ENCODE peak calls at places on chromosomes 5 and 9, in six cellular contexts. B is stimulated activated CD4-positive, alpha-beta T cell treated with anti-CD3 and anti-CD28 coated beads, Interleukin-12 subunit alpha, Interleukin-12 subunit beta, amount 100 ng/mL, for 4 hours; U is A549; C is DMS79 treated with DMSO at 0.1 percent for 48 hours; Z is Panc1; Y is neuronal stem cell. K is an unnamed sample.

GRCh38 chr9:127822108-127822507 is 19.4 kb downstream of the FPGS start:
- DNase-seq in B (no peak), U (no peak), C (no peak), Z (no peak), Y (no peak), K (no peak)

GRCh38 chr5:36301858-36302603 is at the start of gene RANBP3L:
- DNase-seq in B (no peak), U (no peak), C (no peak), Z (no peak), Y (peak), K (peak)

GRCh38 chr9:3398232-3398648 is 127.6 kb downstream of the RFX3 start:
- DNase-seq in B (no peak), U (no peak), C (no peak), Z (no peak), Y (no peak), K (no peak)

GRCh38 chr5:134738963-134739661 is 764 bp downstream of the CAMLG start:
- DNase-seq in B (no peak), U (peak), C (peak), Z (peak), Y (peak), K (peak)

GRCh38 chr9:98962861-98963260 is 19.2 kb downstream of the COL15A1 start:
- DNase-seq in B (no peak), U (no peak), C (no peak), Z (no peak), Y (no peak), K (no peak)

GRCh38 chr9:134983094-134983493 is 65.4 kb upstream of the FCN1 start:
- DNase-seq in B (no peak), U (no peak), C (no peak), Z (peak), Y (no peak), K (no peak)

GRCh38 chr9:105449081-105449480 is 1.2 kb downstream of the FSD1L start:
- DNase-seq in B (no peak), U (no peak), C (no peak), Z (no peak), Y (no peak), K (no peak)

GRCh38 chr5:51380603-51381207 is 2.5 kb upstream of the ISL1 start:
- DNase-seq in B (no peak), U (no peak), C (peak), Z (no peak), Y (peak), K (no peak)

GRCh38 chr5:173768267-173768806 is 119.8 kb upstream of the CPEB4 start:
- DNase-seq in B (no peak), U (no peak), C (no peak), Z (no peak), Y (no peak), K (no peak)

K was measured in HEK293T.